ENCODE peak calls at places on chromosomes 13 and 19, in ten cellular contexts. One of them, this sample, is unnamed.

GRCh38 chr13:74026753-74027152 is 107.5 kb downstream of the KLF12 start:
- DNase-seq in A549: no peak
- DNase-seq in IMR-90: peak
- DNase-seq in esophagus squamous epithelium: no peak
- DNase-seq in heart left ventricle: no peak
- DNase-seq in uterus: no peak
- DNase-seq in K562: no peak
- DNase-seq in GM12891: peak
- DNase-seq in tibial nerve: no peak
- DNase-seq in endothelial cell of umbilical vein: peak
- DNase-seq in this sample: no peak

GRCh38 chr19:10896851-10897526 is 25.6 kb downstream of the CARM1 start:
- DNase-seq in esophagus squamous epithelium: no peak
- DNase-seq in K562: no peak
- DNase-seq in endothelial cell of umbilical vein: no peak
- DNase-seq in GM12891: no peak
- DNase-seq in IMR-90: peak
- DNase-seq in heart left ventricle: no peak
- DNase-seq in A549: peak
- DNase-seq in uterus: no peak
- DNase-seq in tibial nerve: no peak
- DNase-seq in this sample: no peak

GRCh38 chr19:29665826-29666633 is 769 bp downstream of the PLEKHF1 start:
- DNase-seq in tibial nerve: no peak
- DNase-seq in endothelial cell of umbilical vein: no peak
- DNase-seq in K562: no peak
- DNase-seq in GM12891: no peak
- DNase-seq in heart left ventricle: peak
- DNase-seq in esophagus squamous epithelium: no peak
- DNase-seq in IMR-90: peak
- DNase-seq in A549: no peak
- DNase-seq in uterus: peak
- DNase-seq in this sample: no peak

GRCh38 chr13:110356362-110356761 is 49.3 kb downstream of the COL4A2 start:
- DNase-seq in uterus: no peak
- DNase-seq in heart left ventricle: no peak
- DNase-seq in GM12891: no peak
- DNase-seq in K562: no peak
- DNase-seq in esophagus squamous epithelium: no peak
- DNase-seq in IMR-90: no peak
- DNase-seq in A549: no peak
- DNase-seq in endothelial cell of umbilical vein: no peak
- DNase-seq in tibial nerve: no peak
- DNase-seq in this sample: no peak

GRCh38 chr19:53365899-53366493 is 491 bp downstream of the ZNF525 start:
- DNase-seq in tibial nerve: no peak
- DNase-seq in endothelial cell of umbilical vein: no peak
- DNase-seq in GM12891: no peak
- DNase-seq in uterus: no peak
- DNase-seq in IMR-90: no peak
- DNase-seq in esophagus squamous epithelium: no peak
- DNase-seq in A549: no peak
- DNase-seq in K562: no peak
- DNase-seq in heart left ventricle: peak
- DNase-seq in this sample: no peak

GRCh38 chr13:95039415-95039814 is 261.8 kb downstream of the ABCC4 start:
- DNase-seq in esophagus squamous epithelium: no peak
- DNase-seq in uterus: no peak
- DNase-seq in tibial nerve: no peak
- DNase-seq in heart left ventricle: no peak
- DNase-seq in GM12891: no peak
- DNase-seq in A549: no peak
- DNase-seq in endothelial cell of umbilical vein: no peak
- DNase-seq in K562: no peak
- DNase-seq in IMR-90: peak
- DNase-seq in this sample: no peak

GRCh38 chr19:28289294-28290063 is 923.5 kb downstream of the UQCRFS1 start:
- DNase-seq in IMR-90: no peak
- DNase-seq in endothelial cell of umbilical vein: peak
- DNase-seq in heart left ventricle: no peak
- DNase-seq in uterus: no peak
- DNase-seq in A549: no peak
- DNase-seq in tibial nerve: no peak
- DNase-seq in GM12891: no peak
- DNase-seq in esophagus squamous epithelium: no peak
- DNase-seq in K562: no peak
- DNase-seq in this sample: no peak

GRCh38 chr19:47511128-47511517 is 3.7 kb downstream of the NAPA start:
- DNase-seq in IMR-90: no peak
- DNase-seq in tibial nerve: peak
- DNase-seq in uterus: peak
- DNase-seq in A549: no peak
- DNase-seq in esophagus squamous epithelium: no peak
- DNase-seq in GM12891: no peak
- DNase-seq in K562: no peak
- DNase-seq in heart left ventricle: no peak
- DNase-seq in endothelial cell of umbilical vein: no peak
- DNase-seq in this sample: no peak

GRCh38 chr19:8511573-8512101 is 2.3 kb downstream of the ZNF414 start:
- DNase-seq in heart left ventricle: no peak
- DNase-seq in endothelial cell of umbilical vein: no peak
- DNase-seq in uterus: no peak
- DNase-seq in A549: no peak
- DNase-seq in K562: no peak
- DNase-seq in esophagus squamous epithelium: no peak
- DNase-seq in tibial nerve: no peak
- DNase-seq in IMR-90: no peak
- DNase-seq in GM12891: no peak
- DNase-seq in this sample: no peak

GRCh38 chr13:87052731-87053130 is 618.4 kb upstream of the SLITRK5 start:
- DNase-seq in heart left ventricle: no peak
- DNase-seq in endothelial cell of umbilical vein: no peak
- DNase-seq in tibial nerve: no peak
- DNase-seq in uterus: no peak
- DNase-seq in GM12891: no peak
- DNase-seq in IMR-90: peak
- DNase-seq in K562: no peak
- DNase-seq in esophagus squamous epithelium: no peak
- DNase-seq in A549: no peak
- DNase-seq in this sample: no peak

GRCh38 chr13:110312669-110313031 is 5.6 kb downstream of the COL4A2 start:
- DNase-seq in K562: no peak
- DNase-seq in heart left ventricle: peak
- DNase-seq in tibial nerve: no peak
- DNase-seq in esophagus squamous epithelium: no peak
- DNase-seq in IMR-90: peak
- DNase-seq in endothelial cell of umbilical vein: no peak
- DNase-seq in uterus: peak
- DNase-seq in GM12891: no peak
- DNase-seq in A549: peak
- DNase-seq in this sample: peak

GRCh38 chr13:91245283-91245682 is 102.2 kb upstream of the MIR17HG start:
- DNase-seq in GM12891: no peak
- DNase-seq in A549: no peak
- DNase-seq in uterus: no peak
- DNase-seq in endothelial cell of umbilical vein: no peak
- DNase-seq in tibial nerve: no peak
- DNase-seq in heart left ventricle: no peak
- DNase-seq in IMR-90: no peak
- DNase-seq in esophagus squamous epithelium: no peak
- DNase-seq in K562: no peak
- DNase-seq in this sample: no peak

GRCh38 chr19:15072930-15073647 is 8.9 kb upstream of the OR1I1 start:
- DNase-seq in esophagus squamous epithelium: no peak
- DNase-seq in A549: no peak
- DNase-seq in uterus: no peak
- DNase-seq in endothelial cell of umbilical vein: no peak
- DNase-seq in tibial nerve: no peak
- DNase-seq in heart left ventricle: no peak
- DNase-seq in IMR-90: no peak
- DNase-seq in GM12891: no peak
- DNase-seq in K562: no peak
- DNase-seq in this sample: no peak

GRCh38 chr13:26707122-26708006 is 53.2 kb downstream of the GPR12 start:
- DNase-seq in uterus: no peak
- DNase-seq in IMR-90: peak
- DNase-seq in heart left ventricle: no peak
- DNase-seq in tibial nerve: no peak
- DNase-seq in A549: peak
- DNase-seq in endothelial cell of umbilical vein: peak
- DNase-seq in K562: peak
- DNase-seq in esophagus squamous epithelium: no peak
- DNase-seq in GM12891: peak
- DNase-seq in this sample: peak

GRCh38 chr13:37960427-37960826 is 90.9 kb upstream of the TRPC4 start:
- DNase-seq in A549: no peak
- DNase-seq in heart left ventricle: no peak
- DNase-seq in endothelial cell of umbilical vein: no peak
- DNase-seq in esophagus squamous epithelium: no peak
- DNase-seq in GM12891: no peak
- DNase-seq in uterus: no peak
- DNase-seq in tibial nerve: no peak
- DNase-seq in IMR-90: peak
- DNase-seq in K562: no peak
- DNase-seq in this sample: no peak

GRCh38 chr13:75368167-75368566 is 113.8 kb downstream of the TBC1D4 start:
- DNase-seq in K562: no peak
- DNase-seq in endothelial cell of umbilical vein: peak
- DNase-seq in tibial nerve: no peak
- DNase-seq in esophagus squamous epithelium: no peak
- DNase-seq in uterus: no peak
- DNase-seq in heart left ventricle: peak
- DNase-seq in GM12891: no peak
- DNase-seq in A549: no peak
- DNase-seq in IMR-90: peak
- DNase-seq in this sample: no peak

GRCh38 chr13:75372923-75373841 is 108.8 kb downstream of the TBC1D4 start:
- DNase-seq in GM12891: no peak
- DNase-seq in esophagus squamous epithelium: no peak
- DNase-seq in tibial nerve: no peak
- DNase-seq in A549: no peak
- DNase-seq in IMR-90: no peak
- DNase-seq in endothelial cell of umbilical vein: no peak
- DNase-seq in heart left ventricle: no peak
- DNase-seq in K562: no peak
- DNase-seq in uterus: no peak
- DNase-seq in this sample: no peak

GRCh38 chr13:75371223-75371622 is 110.7 kb downstream of the TBC1D4 start:
- DNase-seq in esophagus squamous epithelium: no peak
- DNase-seq in heart left ventricle: no peak
- DNase-seq in tibial nerve: no peak
- DNase-seq in uterus: no peak
- DNase-seq in K562: no peak
- DNase-seq in IMR-90: no peak
- DNase-seq in GM12891: no peak
- DNase-seq in A549: no peak
- DNase-seq in endothelial cell of umbilical vein: no peak
- DNase-seq in this sample: no peak

GRCh38 chr13:75372517-75372916 is 109.5 kb downstream of the TBC1D4 start:
- DNase-seq in A549: peak
- DNase-seq in uterus: no peak
- DNase-seq in GM12891: no peak
- DNase-seq in heart left ventricle: no peak
- DNase-seq in endothelial cell of umbilical vein: peak
- DNase-seq in K562: peak
- DNase-seq in esophagus squamous epithelium: no peak
- DNase-seq in tibial nerve: no peak
- DNase-seq in IMR-90: peak
- DNase-seq in this sample: no peak

GRCh38 chr13:75369986-75370385 is 112.0 kb downstream of the TBC1D4 start:
- DNase-seq in esophagus squamous epithelium: no peak
- DNase-seq in uterus: peak
- DNase-seq in GM12891: no peak
- DNase-seq in A549: no peak
- DNase-seq in K562: no peak
- DNase-seq in IMR-90: no peak
- DNase-seq in tibial nerve: no peak
- DNase-seq in endothelial cell of umbilical vein: no peak
- DNase-seq in heart left ventricle: no peak
- DNase-seq in this sample: no peak
- TF ChIP-seq POLR2A in esophagus squamous epithelium: no peak
- TF ChIP-seq POLR2A in uterus: no peak
- TF ChIP-seq POLR2A in GM12891: no peak
- TF ChIP-seq POLR2A in A549: no peak
- TF ChIP-seq POLR2A in K562: no peak
- TF ChIP-seq POLR2A in IMR-90: no peak
- TF ChIP-seq POLR2A in tibial nerve: no peak
- TF ChIP-seq POLR2A in endothelial cell of umbilical vein: no peak
- TF ChIP-seq POLR2A in heart left ventricle: no peak
- TF ChIP-seq POLR2A in this sample: no peak

DNA sequence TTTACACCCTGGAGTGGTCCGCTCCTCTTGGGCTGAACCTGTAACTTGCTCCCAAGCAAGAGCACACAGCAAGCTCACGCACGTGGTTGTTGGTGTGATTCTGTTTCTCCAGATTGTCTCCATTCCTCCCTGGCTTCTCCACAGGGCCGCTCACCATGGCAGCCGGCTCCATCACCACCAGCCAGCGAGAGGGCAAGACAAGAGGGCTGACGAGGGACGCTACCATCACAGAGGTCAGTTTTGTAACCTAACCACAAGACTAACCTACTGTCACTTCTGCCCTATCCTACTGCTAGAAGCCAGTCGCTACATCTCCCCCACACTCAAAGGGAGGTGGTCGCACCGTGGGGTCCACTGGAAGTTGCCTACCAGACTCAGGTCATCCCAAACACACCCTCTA is 4.6 kb upstream of the GP6 start:
- DNase-seq in A549: no peak
- DNase-seq in GM12891: no peak
- DNase-seq in IMR-90: no peak
- DNase-seq in K562: no peak
- DNase-seq in uterus: no peak
- DNase-seq in heart left ventricle: no peak
- DNase-seq in esophagus squamous epithelium: no peak
- DNase-seq in tibial nerve: no peak
- DNase-seq in endothelial cell of umbilical vein: no peak
- DNase-seq in this sample: no peak
- TF ChIP-seq POLR2A in A549: no peak
- TF ChIP-seq POLR2A in GM12891: no peak
- TF ChIP-seq POLR2A in IMR-90: no peak
- TF ChIP-seq POLR2A in K562: no peak
- TF ChIP-seq POLR2A in uterus: no peak
- TF ChIP-seq POLR2A in heart left ventricle: no peak
- TF ChIP-seq POLR2A in esophagus squamous epithelium: no peak
- TF ChIP-seq POLR2A in tibial nerve: no peak
- TF ChIP-seq POLR2A in endothelial cell of umbilical vein: no peak
- TF ChIP-seq POLR2A in this sample: no peak

GRCh38 chr19:51599084-51599483 is 28.0 kb downstream of the ZNF175 start:
- DNase-seq in GM12891: no peak
- DNase-seq in esophagus squamous epithelium: no peak
- DNase-seq in tibial nerve: no peak
- DNase-seq in A549: no peak
- DNase-seq in uterus: no peak
- DNase-seq in K562: no peak
- DNase-seq in endothelial cell of umbilical vein: no peak
- DNase-seq in IMR-90: no peak
- DNase-seq in heart left ventricle: no peak
- DNase-seq in this sample: no peak
- TF ChIP-seq POLR2A in GM12891: no peak
- TF ChIP-seq POLR2A in esophagus squamous epithelium: no peak
- TF ChIP-seq POLR2A in tibial nerve: no peak
- TF ChIP-seq POLR2A in A549: no peak
- TF ChIP-seq POLR2A in uterus: no peak
- TF ChIP-seq POLR2A in K562: no peak
- TF ChIP-seq POLR2A in endothelial cell of umbilical vein: no peak
- TF ChIP-seq POLR2A in IMR-90: no peak
- TF ChIP-seq POLR2A in heart left ventricle: no peak
- TF ChIP-seq POLR2A in this sample: no peak

GRCh38 chr19:18193388-18194207 is 580 bp downstream of the MPV17L2 start:
- DNase-seq in endothelial cell of umbilical vein: peak
- DNase-seq in heart left ventricle: no peak
- DNase-seq in esophagus squamous epithelium: no peak
- DNase-seq in K562: peak
- DNase-seq in A549: no peak
- DNase-seq in tibial nerve: no peak
- DNase-seq in GM12891: no peak
- DNase-seq in IMR-90: no peak
- DNase-seq in uterus: no peak
- DNase-seq in this sample: no peak
- TF ChIP-seq POLR2A in endothelial cell of umbilical vein: no peak
- TF ChIP-seq POLR2A in heart left ventricle: no peak
- TF ChIP-seq POLR2A in esophagus squamous epithelium: no peak
- TF ChIP-seq POLR2A in K562: peak
- TF ChIP-seq POLR2A in A549: no peak
- TF ChIP-seq POLR2A in tibial nerve: no peak
- TF ChIP-seq POLR2A in GM12891: no peak
- TF ChIP-seq POLR2A in IMR-90: no peak
- TF ChIP-seq POLR2A in uterus: no peak
- TF ChIP-seq POLR2A in this sample: no peak